ENCODE peak calls at places on chromosomes 7 and 10, in six cellular contexts. Y is fibroblast of pulmonary artery, U is brain microvascular endothelial cell, C is H7, L is astrocyte, E is fibroblast of the aortic adventitia. B is an unnamed sample.
A peak's percentile ranks its signal among the peaks of the same experiment; 100 is the strongest.

GRCh38 chr7:157927313-157927925 is 590.6 kb downstream of the DNAJB6 start:
- DNase-seq in Y (no peak), U (no peak), C (no peak), L (no peak), E (no peak), B (no peak)

GRCh38 chr7:12257582-12257981 is 46.5 kb downstream of the TMEM106B start:
- DNase-seq in Y (peak; percentile 25), U (peak; percentile 36), C (no peak), L (peak; percentile 35), E (peak; percentile 56), B (no peak)

GRCh38 chr10:113005380-113005779 is 55.3 kb downstream of the TCF7L2 start:
- DNase-seq in Y (no peak), U (no peak), C (no peak), L (no peak), E (no peak), B (no peak)

GRCh38 chr7:94697671-94697994 is 41.7 kb upstream of the SGCE start:
- DNase-seq in Y (no peak), U (no peak), C (no peak), L (no peak), E (no peak), B (no peak)

GRCh38 chr7:29231671-29232267 is 37.2 kb downstream of the CHN2 start:
- DNase-seq in Y (no peak), U (no peak), C (no peak), L (no peak), E (no peak), B (no peak)

GRCh38 chr7:105787071-105787470 is 89.3 kb downstream of the ATXN7L1 start:
- DNase-seq in Y (no peak), U (no peak), C (no peak), L (no peak), E (no peak), B (peak; percentile 9)

GRCh38 chr7:885261-885892 is 9.0 kb downstream of the GET4 start:
- DNase-seq in Y (no peak), U (no peak), C (peak; percentile 67), L (no peak), E (no peak), B (no peak)

GRCh38 chr7:116951366-116952292 is 1.7 kb upstream of the ST7 start:
- DNase-seq in Y (no peak), U (no peak), C (no peak), L (no peak), E (no peak), B (no peak)

GRCh38 chr7:46205478-46205877 is 284.4 kb upstream of the IGFBP3 start:
- DNase-seq in Y (no peak), U (no peak), C (no peak), L (no peak), E (no peak), B (no peak)

GRCh38 chr7:1709900-1710299 is 39.8 kb downstream of the ELFN1 start:
- DNase-seq in Y (no peak), U (no peak), C (peak; percentile 21), L (no peak), E (peak; percentile 5), B (no peak)

GRCh38 chr10:102918817-102919236 is 733 bp downstream of the CNNM2 start:
- DNase-seq in Y (no peak), U (no peak), C (peak; percentile 63), L (no peak), E (no peak), B (no peak)

GRCh38 chr7:94088560-94088959 is 84.4 kb upstream of the BET1 start:
- DNase-seq in Y (peak; percentile 45), U (no peak), C (no peak), L (peak; percentile 49), E (peak; percentile 31), B (no peak)

GRCh38 chr7:64037095-64037494 is 8.1 kb upstream of the ZNF727 start:
- DNase-seq in Y (no peak), U (no peak), C (no peak), L (no peak), E (no peak), B (no peak)

GRCh38 chr7:68676789-68677535 is 921.3 kb upstream of the AUTS2 start:
- DNase-seq in Y (no peak), U (no peak), C (no peak), L (no peak), E (no peak), B (no peak)

GRCh38 chr10:78893217-78893616 is 175.5 kb upstream of the ZMIZ1 start:
- DNase-seq in Y (no peak), U (no peak), C (no peak), L (no peak), E (no peak), B (no peak)

GRCh38 chr7:101534015-101534803 is 94.9 kb downstream of the MYL10 start:
- DNase-seq in Y (no peak), U (no peak), C (no peak), L (no peak), E (no peak), B (no peak)

GRCh38 chr7:135414850-135415439 is 95.0 kb downstream of the CNOT4 start:
- DNase-seq in Y (peak; percentile 79), U (peak; percentile 60), C (peak; percentile 12), L (peak; percentile 29), E (peak; percentile 70), B (no peak)

GRCh38 chr7:1112109-1112508 is 24.2 kb downstream of the GPER1 start:
- DNase-seq in Y (no peak), U (peak; percentile 32), C (peak; percentile 27), L (no peak), E (peak; percentile 49), B (peak; percentile 11)

GRCh38 chr7:138958026-138958956 is 22.9 kb downstream of the KIAA1549 start:
- DNase-seq in Y (peak; percentile 51), U (no peak), C (no peak), L (no peak), E (no peak), B (no peak)

GRCh38 chr7:157918326-157918725 is 581.5 kb downstream of the DNAJB6 start:
- DNase-seq in Y (no peak), U (no peak), C (no peak), L (no peak), E (no peak), B (no peak)

GRCh38 chr7:47901542-47901941 is 46.7 kb downstream of the PKD1L1 start:
- DNase-seq in Y (no peak), U (peak; percentile 50), C (no peak), L (peak; percentile 53), E (no peak), B (no peak)

GRCh38 chr7:7920481-7920880 is 48.1 kb upstream of the GLCCI1 start:
- DNase-seq in Y (no peak), U (no peak), C (no peak), L (no peak), E (no peak), B (no peak)
- H3K4me3 ChIP-seq in Y (no peak overlapping the region), U (no peak overlapping the region), C (no peak overlapping the region), L (no peak overlapping the region), E (no peak overlapping the region), B (no peak overlapping the region)

GRCh38 chr10:30116254-30116573 is 56.8 kb upstream of the JCAD start:
- DNase-seq in Y (no peak), U (no peak), C (no peak), L (no peak), E (no peak), B (no peak)

GRCh38 chr10:30111340-30111980 is 52.1 kb upstream of the JCAD start:
- DNase-seq in Y (peak; percentile 93), U (peak; percentile 46), C (no peak), L (peak; percentile 82), E (peak; percentile 87), B (no peak)

GRCh38 chr10:30115391-30116253 is 56.2 kb upstream of the JCAD start:
- DNase-seq in Y (peak; percentile 25), U (no peak), C (peak; percentile 37), L (peak; percentile 58), E (peak; percentile 37), B (no peak)

GRCh38 chr10:30114401-30114800 is 55.0 kb upstream of the JCAD start:
- DNase-seq in Y (no peak), U (no peak), C (no peak), L (no peak), E (no peak), B (no peak)

DNA sequence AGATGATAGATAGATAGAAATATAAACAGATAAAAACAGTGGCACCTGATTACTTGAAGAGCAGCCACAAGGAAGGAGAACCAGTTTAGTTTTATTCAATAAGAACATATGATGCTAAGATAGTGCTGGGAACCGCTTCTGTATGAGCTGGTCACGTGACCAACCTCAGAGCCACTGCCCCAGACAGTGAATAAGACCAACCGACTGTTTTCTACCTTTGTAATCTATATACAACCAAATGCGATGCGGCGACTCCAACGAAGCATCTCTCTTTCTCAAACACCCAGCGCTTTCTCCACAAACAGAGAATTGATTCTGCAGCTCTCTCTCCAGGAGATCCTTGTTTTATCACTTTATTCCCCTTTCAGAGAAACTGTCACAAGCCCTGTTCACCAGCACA is 55.5 kb upstream of the JCAD start:
- DNase-seq in Y (peak; percentile 43), U (peak; percentile 17), C (no peak), L (peak; percentile 37), E (peak; percentile 24), B (no peak)
- H3K4me3 ChIP-seq in Y (no peak overlapping the region), U (no peak overlapping the region), C (no peak overlapping the region), L (peak overlapping the region; percentile 43), E (no peak overlapping the region), B (no peak overlapping the region)

GRCh38 chr10:132249232-132249724 is 58.5 kb downstream of the STK32C start:
- DNase-seq in Y (no peak), U (no peak), C (no peak), L (no peak), E (no peak), B (no peak)

GRCh38 chr10:132250456-132251223 is 57.1 kb downstream of the STK32C start:
- DNase-seq in Y (no peak), U (no peak), C (no peak), L (no peak), E (no peak), B (no peak)

GRCh38 chr10:132249824-132250375 is 57.9 kb downstream of the STK32C start:
- DNase-seq in Y (peak; percentile 7), U (no peak), C (no peak), L (no peak), E (no peak), B (no peak)

GRCh38 chr10:132247943-132248342 is 59.8 kb downstream of the STK32C start:
- DNase-seq in Y (no peak), U (no peak), C (no peak), L (no peak), E (no peak), B (no peak)

GRCh38 chr10:132248455-132249231 is 59.1 kb downstream of the STK32C start:
- DNase-seq in Y (peak; percentile 20), U (no peak), C (peak; percentile 99), L (no peak), E (peak; percentile 4), B (no peak)
- H3K4me3 ChIP-seq in Y (peak overlapping the region; percentile 38), U (peak overlapping the region; percentile 17), C (peak overlapping the region; percentile 29), L (peak overlapping the region; percentile 28), E (peak overlapping the region; percentile 48), B (no peak overlapping the region)

GRCh38 chr7:35694161-35694783 is 663 bp downstream of the HERPUD2 start:
- DNase-seq in Y (no peak), U (peak; percentile 17), C (no peak), L (no peak), E (peak; percentile 30), B (no peak)

GRCh38 chr7:35697414-35698175 is 2.7 kb upstream of the HERPUD2 start:
- DNase-seq in Y (peak; percentile 78), U (peak; percentile 50), C (no peak), L (peak; percentile 54), E (peak; percentile 36), B (no peak)

GRCh38 chr7:35695628-35695888 is 623 bp upstream of the HERPUD2 start:
- DNase-seq in Y (no peak), U (no peak), C (no peak), L (no peak), E (no peak), B (no peak)

GRCh38 chr7:35694784-35695627 is at the start of gene HERPUD2:
- DNase-seq in Y (peak; percentile 94), U (peak; percentile 82), C (peak; percentile 95), L (peak; percentile 83), E (peak; percentile 89), B (peak; percentile 93)

GRCh38 chr7:35695987-35696386 is 1.1 kb upstream of the HERPUD2 start:
- DNase-seq in Y (no peak), U (no peak), C (no peak), L (no peak), E (no peak), B (no peak)
- H3K4me3 ChIP-seq in Y (peak overlapping the region; percentile 94), U (no peak overlapping the region), C (no peak overlapping the region), L (peak overlapping the region; percentile 95), E (peak overlapping the region; percentile 97), B (peak overlapping the region; percentile 98)